ENCODE peak calls at places on chromosomes 12 and 14, in seven cellular contexts. One of them, this sample, is unnamed.

GRCh38 chr12:3089588-3089987 is 12.4 kb downstream of the TSPAN9 start:
- DNase-seq in astrocyte of the cerebellum: no peak
- DNase-seq in left ventricle myocardium inferior: no peak
- DNase-seq in fibroblast of lung: no peak
- DNase-seq in HL-60: no peak
- DNase-seq in colonic mucosa: no peak
- DNase-seq in lower leg skin: no peak
- DNase-seq in this sample: no peak

GRCh38 chr12:112305951-112306350 is 76.3 kb downstream of the HECTD4 start:
- DNase-seq in left ventricle myocardium inferior: no peak
- DNase-seq in HL-60: no peak
- DNase-seq in astrocyte of the cerebellum: no peak
- DNase-seq in colonic mucosa: no peak
- DNase-seq in lower leg skin: no peak
- DNase-seq in fibroblast of lung: no peak
- DNase-seq in this sample: no peak

GRCh38 chr14:86712176-86712575 is 1182.2 kb downstream of the FLRT2 start:
- DNase-seq in fibroblast of lung: peak
- DNase-seq in lower leg skin: no peak
- DNase-seq in colonic mucosa: no peak
- DNase-seq in astrocyte of the cerebellum: no peak
- DNase-seq in HL-60: peak
- DNase-seq in left ventricle myocardium inferior: no peak
- DNase-seq in this sample: no peak

GRCh38 chr14:49769171-49769570 is 1.2 kb downstream of the KLHDC2 start:
- DNase-seq in astrocyte of the cerebellum: no peak
- DNase-seq in left ventricle myocardium inferior: no peak
- DNase-seq in fibroblast of lung: peak
- DNase-seq in HL-60: no peak
- DNase-seq in colonic mucosa: peak
- DNase-seq in lower leg skin: no peak
- DNase-seq in this sample: peak

GRCh38 chr14:64692597-64693350 is 11.4 kb upstream of the PLEKHG3 start:
- DNase-seq in HL-60: no peak
- DNase-seq in left ventricle myocardium inferior: no peak
- DNase-seq in lower leg skin: peak
- DNase-seq in colonic mucosa: peak
- DNase-seq in fibroblast of lung: no peak
- DNase-seq in astrocyte of the cerebellum: no peak
- DNase-seq in this sample: no peak

GRCh38 chr12:122336015-122336946 is 70.0 kb upstream of the VPS33A start:
- DNase-seq in HL-60: no peak
- DNase-seq in astrocyte of the cerebellum: no peak
- DNase-seq in lower leg skin: peak
- DNase-seq in fibroblast of lung: peak
- DNase-seq in left ventricle myocardium inferior: no peak
- DNase-seq in colonic mucosa: no peak
- DNase-seq in this sample: no peak

GRCh38 chr14:54136894-54137665 is 180.5 kb upstream of the BMP4 start:
- DNase-seq in left ventricle myocardium inferior: no peak
- DNase-seq in astrocyte of the cerebellum: no peak
- DNase-seq in HL-60: no peak
- DNase-seq in colonic mucosa: no peak
- DNase-seq in fibroblast of lung: no peak
- DNase-seq in lower leg skin: no peak
- DNase-seq in this sample: no peak

GRCh38 chr12:47820631-47821345 is 1.1 kb upstream of the HDAC7 start:
- DNase-seq in fibroblast of lung: peak
- DNase-seq in colonic mucosa: peak
- DNase-seq in left ventricle myocardium inferior: peak
- DNase-seq in HL-60: peak
- DNase-seq in lower leg skin: peak
- DNase-seq in astrocyte of the cerebellum: peak
- DNase-seq in this sample: peak

GRCh38 chr14:59190372-59190771 is 1.9 kb downstream of the DAAM1 start:
- DNase-seq in HL-60: no peak
- DNase-seq in lower leg skin: no peak
- DNase-seq in astrocyte of the cerebellum: no peak
- DNase-seq in left ventricle myocardium inferior: no peak
- DNase-seq in fibroblast of lung: no peak
- DNase-seq in colonic mucosa: peak
- DNase-seq in this sample: peak

GRCh38 chr12:93058280-93058679 is 129.2 kb upstream of the EEA1 start:
- DNase-seq in colonic mucosa: no peak
- DNase-seq in astrocyte of the cerebellum: no peak
- DNase-seq in lower leg skin: no peak
- DNase-seq in left ventricle myocardium inferior: no peak
- DNase-seq in HL-60: no peak
- DNase-seq in fibroblast of lung: no peak
- DNase-seq in this sample: no peak

GRCh38 chr14:77151245-77151644 is 9.7 kb upstream of the ZDHHC22 start:
- DNase-seq in colonic mucosa: no peak
- DNase-seq in lower leg skin: no peak
- DNase-seq in HL-60: no peak
- DNase-seq in fibroblast of lung: no peak
- DNase-seq in left ventricle myocardium inferior: no peak
- DNase-seq in astrocyte of the cerebellum: no peak
- DNase-seq in this sample: peak

GRCh38 chr12:646303-647038 is 16.8 kb downstream of the NINJ2 start:
- DNase-seq in fibroblast of lung: no peak
- DNase-seq in lower leg skin: no peak
- DNase-seq in HL-60: no peak
- DNase-seq in colonic mucosa: peak
- DNase-seq in left ventricle myocardium inferior: peak
- DNase-seq in astrocyte of the cerebellum: no peak
- DNase-seq in this sample: no peak

GRCh38 chr12:6369916-6370575 is 5.3 kb downstream of the SCNN1A start:
- DNase-seq in astrocyte of the cerebellum: no peak
- DNase-seq in colonic mucosa: no peak
- DNase-seq in fibroblast of lung: peak
- DNase-seq in left ventricle myocardium inferior: no peak
- DNase-seq in HL-60: no peak
- DNase-seq in lower leg skin: no peak
- DNase-seq in this sample: no peak

GRCh38 chr12:6373022-6373787 is 2.2 kb downstream of the SCNN1A start:
- DNase-seq in astrocyte of the cerebellum: no peak
- DNase-seq in lower leg skin: no peak
- DNase-seq in fibroblast of lung: no peak
- DNase-seq in HL-60: no peak
- DNase-seq in left ventricle myocardium inferior: no peak
- DNase-seq in colonic mucosa: peak
- DNase-seq in this sample: no peak

GRCh38 chr12:6370576-6370935 is 4.8 kb downstream of the SCNN1A start:
- DNase-seq in lower leg skin: no peak
- DNase-seq in left ventricle myocardium inferior: no peak
- DNase-seq in colonic mucosa: no peak
- DNase-seq in astrocyte of the cerebellum: no peak
- DNase-seq in HL-60: no peak
- DNase-seq in fibroblast of lung: no peak
- DNase-seq in this sample: no peak

GRCh38 chr12:6372403-6373003 is 2.9 kb downstream of the SCNN1A start:
- DNase-seq in lower leg skin: peak
- DNase-seq in HL-60: no peak
- DNase-seq in fibroblast of lung: peak
- DNase-seq in astrocyte of the cerebellum: peak
- DNase-seq in colonic mucosa: no peak
- DNase-seq in left ventricle myocardium inferior: no peak
- DNase-seq in this sample: peak

DNA sequence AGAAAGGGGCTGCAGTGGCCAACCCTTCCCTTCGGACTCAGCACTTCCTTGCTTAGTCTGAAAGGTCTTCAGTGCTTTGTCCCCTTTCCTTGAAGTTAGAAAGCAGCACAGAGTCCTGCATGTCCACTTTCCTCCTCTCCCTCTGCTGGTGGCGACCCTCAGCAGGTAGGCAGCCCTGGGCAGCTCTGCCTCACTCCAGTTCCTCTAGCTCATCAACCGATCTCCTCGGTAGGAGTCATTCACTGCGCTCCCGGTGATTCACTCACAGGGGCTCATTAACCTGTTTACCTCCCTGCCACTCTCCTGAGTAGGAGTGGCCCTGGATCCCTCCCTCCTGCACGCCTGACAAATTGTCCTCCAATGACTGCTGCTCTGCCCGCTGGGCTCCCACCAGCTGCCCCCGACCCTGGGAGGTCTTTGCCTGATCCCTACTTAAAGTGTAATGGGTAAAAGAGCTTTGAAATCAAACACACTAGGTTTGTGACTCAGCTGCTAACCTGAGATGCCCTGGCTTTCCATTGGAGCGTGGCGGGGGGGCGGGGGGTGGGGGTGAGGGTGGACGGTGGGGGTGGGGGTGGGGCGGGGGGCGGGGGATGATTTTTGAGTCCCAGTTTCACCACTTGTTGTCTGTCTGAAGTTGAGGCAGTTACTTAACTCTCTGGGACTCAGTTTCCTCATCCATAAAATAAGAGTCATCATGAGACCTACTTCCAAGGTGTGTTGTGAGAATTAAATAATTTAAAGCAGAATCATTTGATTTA is 4.2 kb downstream of the SCNN1A start:
- DNase-seq in lower leg skin: no peak
- DNase-seq in astrocyte of the cerebellum: peak
- DNase-seq in left ventricle myocardium inferior: no peak
- DNase-seq in colonic mucosa: peak
- DNase-seq in HL-60: no peak
- DNase-seq in fibroblast of lung: peak
- DNase-seq in this sample: peak
- TF ChIP-seq CTCF in lower leg skin: no peak
- TF ChIP-seq CTCF in astrocyte of the cerebellum: peak
- TF ChIP-seq CTCF in left ventricle myocardium inferior: no peak
- TF ChIP-seq CTCF in colonic mucosa: no peak
- TF ChIP-seq CTCF in HL-60: no peak
- TF ChIP-seq CTCF in fibroblast of lung: peak
- TF ChIP-seq CTCF in this sample: peak

GRCh38 chr12:38905480-38906351 is at the start of gene CPNE8:
- DNase-seq in colonic mucosa: peak
- DNase-seq in fibroblast of lung: no peak
- DNase-seq in astrocyte of the cerebellum: no peak
- DNase-seq in HL-60: no peak
- DNase-seq in lower leg skin: peak
- DNase-seq in left ventricle myocardium inferior: peak
- DNase-seq in this sample: no peak
- TF ChIP-seq CTCF in colonic mucosa: no peak
- TF ChIP-seq CTCF in fibroblast of lung: no peak
- TF ChIP-seq CTCF in astrocyte of the cerebellum: no peak
- TF ChIP-seq CTCF in HL-60: no peak
- TF ChIP-seq CTCF in lower leg skin: no peak
- TF ChIP-seq CTCF in left ventricle myocardium inferior: peak
- TF ChIP-seq CTCF in this sample: no peak

GRCh38 chr12:57993834-57994233 is 52.5 kb downstream of the ATP23 start:
- DNase-seq in HL-60: no peak
- DNase-seq in fibroblast of lung: peak
- DNase-seq in lower leg skin: no peak
- DNase-seq in colonic mucosa: no peak
- DNase-seq in astrocyte of the cerebellum: no peak
- DNase-seq in left ventricle myocardium inferior: no peak
- DNase-seq in this sample: no peak

GRCh38 chr12:57990241-57990883 is 49.0 kb downstream of the ATP23 start:
- DNase-seq in left ventricle myocardium inferior: no peak
- DNase-seq in fibroblast of lung: no peak
- DNase-seq in lower leg skin: no peak
- DNase-seq in colonic mucosa: no peak
- DNase-seq in HL-60: no peak
- DNase-seq in astrocyte of the cerebellum: no peak
- DNase-seq in this sample: no peak

GRCh38 chr12:57989837-57990236 is 48.5 kb downstream of the ATP23 start:
- DNase-seq in colonic mucosa: no peak
- DNase-seq in HL-60: no peak
- DNase-seq in lower leg skin: no peak
- DNase-seq in left ventricle myocardium inferior: no peak
- DNase-seq in fibroblast of lung: no peak
- DNase-seq in astrocyte of the cerebellum: no peak
- DNase-seq in this sample: no peak

GRCh38 chr12:57992001-57992400 is 50.6 kb downstream of the ATP23 start:
- DNase-seq in astrocyte of the cerebellum: no peak
- DNase-seq in fibroblast of lung: no peak
- DNase-seq in left ventricle myocardium inferior: no peak
- DNase-seq in HL-60: no peak
- DNase-seq in colonic mucosa: no peak
- DNase-seq in lower leg skin: no peak
- DNase-seq in this sample: no peak

DNA sequence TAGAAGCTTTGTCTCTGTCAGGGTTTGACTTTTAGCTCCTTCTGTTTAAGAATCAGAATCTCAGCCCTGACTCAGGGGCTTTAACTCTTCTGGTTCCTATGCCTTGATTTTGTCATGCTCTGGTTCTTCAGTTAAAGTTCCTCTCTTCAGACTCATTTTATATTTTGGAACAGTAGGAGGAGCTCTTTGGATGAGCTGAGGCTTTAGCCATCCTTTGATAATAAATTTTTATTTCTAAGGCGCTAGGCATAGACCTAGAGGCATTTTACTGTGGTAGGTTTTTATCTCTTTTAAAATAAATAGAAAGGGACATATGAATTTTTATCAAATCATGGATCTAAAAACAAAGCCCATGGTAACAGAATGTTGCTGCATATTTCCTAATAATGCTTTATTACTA is 51.7 kb downstream of the ATP23 start:
- DNase-seq in fibroblast of lung: no peak
- DNase-seq in colonic mucosa: no peak
- DNase-seq in HL-60: no peak
- DNase-seq in lower leg skin: no peak
- DNase-seq in left ventricle myocardium inferior: no peak
- DNase-seq in astrocyte of the cerebellum: no peak
- DNase-seq in this sample: peak
- TF ChIP-seq CTCF in fibroblast of lung: no peak
- TF ChIP-seq CTCF in colonic mucosa: no peak
- TF ChIP-seq CTCF in HL-60: no peak
- TF ChIP-seq CTCF in lower leg skin: no peak
- TF ChIP-seq CTCF in left ventricle myocardium inferior: no peak
- TF ChIP-seq CTCF in astrocyte of the cerebellum: no peak
- TF ChIP-seq CTCF in this sample: peak

GRCh38 chr14:99441918-99442317 is 38.7 kb downstream of the SETD3 start:
- DNase-seq in astrocyte of the cerebellum: no peak
- DNase-seq in HL-60: no peak
- DNase-seq in lower leg skin: no peak
- DNase-seq in colonic mucosa: no peak
- DNase-seq in left ventricle myocardium inferior: no peak
- DNase-seq in fibroblast of lung: no peak
- DNase-seq in this sample: no peak

GRCh38 chr14:99445916-99446315 is 34.7 kb downstream of the SETD3 start:
- DNase-seq in fibroblast of lung: no peak
- DNase-seq in colonic mucosa: no peak
- DNase-seq in left ventricle myocardium inferior: no peak
- DNase-seq in astrocyte of the cerebellum: no peak
- DNase-seq in HL-60: no peak
- DNase-seq in lower leg skin: no peak
- DNase-seq in this sample: no peak

GRCh38 chr14:99437706-99438105 is 43.0 kb downstream of the SETD3 start:
- DNase-seq in HL-60: no peak
- DNase-seq in lower leg skin: no peak
- DNase-seq in astrocyte of the cerebellum: no peak
- DNase-seq in fibroblast of lung: no peak
- DNase-seq in colonic mucosa: no peak
- DNase-seq in left ventricle myocardium inferior: no peak
- DNase-seq in this sample: no peak

GRCh38 chr14:99440278-99440677 is 40.4 kb downstream of the SETD3 start:
- DNase-seq in left ventricle myocardium inferior: no peak
- DNase-seq in HL-60: no peak
- DNase-seq in fibroblast of lung: no peak
- DNase-seq in astrocyte of the cerebellum: no peak
- DNase-seq in colonic mucosa: no peak
- DNase-seq in lower leg skin: no peak
- DNase-seq in this sample: no peak

GRCh38 chr14:99441157-99441870 is 39.3 kb downstream of the SETD3 start:
- DNase-seq in fibroblast of lung: no peak
- DNase-seq in astrocyte of the cerebellum: no peak
- DNase-seq in colonic mucosa: no peak
- DNase-seq in lower leg skin: no peak
- DNase-seq in HL-60: no peak
- DNase-seq in left ventricle myocardium inferior: no peak
- DNase-seq in this sample: no peak
- TF ChIP-seq CTCF in fibroblast of lung: no peak
- TF ChIP-seq CTCF in astrocyte of the cerebellum: peak
- TF ChIP-seq CTCF in colonic mucosa: no peak
- TF ChIP-seq CTCF in lower leg skin: no peak
- TF ChIP-seq CTCF in HL-60: no peak
- TF ChIP-seq CTCF in left ventricle myocardium inferior: no peak
- TF ChIP-seq CTCF in this sample: peak